ENCODE peak calls at places on chromosomes 13 and 19, in ten cellular contexts. N is lung, T is upper lobe of right lung, H is kidney, F is heart left ventricle, L is gastrocnemius medialis, W is cardiac muscle cell, G is thoracic aorta, O is AG09309, K is pancreas. C is an unnamed sample.

GRCh38 chr13:22220186-22221160 is 549.6 kb downstream of the FGF9 start:
- DNase-seq in W (no peak), G (no peak), K (no peak), L (no peak), T (no peak), N (no peak), H (peak), F (no peak), O (no peak), C (no peak)

GRCh38 chr13:66634384-66634783 is 595.8 kb downstream of the PCDH9 start:
- DNase-seq in T (no peak), H (no peak), K (no peak), O (no peak), W (no peak), N (no peak), L (no peak), F (no peak), G (no peak), C (no peak)

GRCh38 chr13:95541308-95541707 is 11.2 kb upstream of the CLDN10 start:
- DNase-seq in L (no peak), T (no peak), N (no peak), G (no peak), F (no peak), K (no peak), O (no peak), W (no peak), H (no peak), C (no peak)

GRCh38 chr13:52348081-52348480 is 57.9 kb downstream of the THSD1 start:
- DNase-seq in K (no peak), O (peak), N (no peak), L (no peak), T (no peak), W (peak), H (no peak), G (no peak), F (no peak), C (peak)

GRCh38 chr19:51501594-51502263 is at the start of gene SIGLEC12:
- DNase-seq in L (peak), O (no peak), W (no peak), K (no peak), N (peak), H (no peak), F (peak), G (no peak), T (no peak), C (no peak)

GRCh38 chr13:38844581-38844980 is 146.1 kb downstream of the STOML3 start:
- DNase-seq in H (no peak), T (no peak), N (no peak), G (no peak), L (no peak), O (no peak), F (no peak), W (no peak), K (no peak), C (no peak)

GRCh38 chr13:69580255-69580654 is 527.4 kb upstream of the ATXN8OS start:
- DNase-seq in O (no peak), K (no peak), W (no peak), L (no peak), H (no peak), T (no peak), F (no peak), G (no peak), N (no peak), C (no peak)

GRCh38 chr13:79491715-79492114 is 10.8 kb downstream of the NDFIP2 start:
- DNase-seq in G (no peak), K (no peak), L (no peak), T (no peak), W (peak), N (no peak), O (peak), F (no peak), H (no peak), C (peak)

GRCh38 chr13:30600470-30600869 is 17.2 kb upstream of the USPL1 start:
- DNase-seq in H (no peak), F (no peak), W (peak), K (no peak), L (no peak), T (peak), G (no peak), O (no peak), N (no peak), C (no peak)

GRCh38 chr13:101267656-101268055 is 148.7 kb downstream of the NALCN start:
- DNase-seq in K (no peak), L (no peak), H (no peak), N (no peak), W (no peak), O (peak), F (no peak), G (no peak), T (no peak), C (no peak)

GRCh38 chr13:75963318-75963717 is 327.2 kb downstream of the LMO7 start:
- DNase-seq in H (no peak), F (no peak), K (no peak), G (no peak), T (no peak), L (no peak), W (no peak), O (no peak), N (no peak), C (no peak)

GRCh38 chr13:35789335-35790166 is 313.1 kb upstream of the MAB21L1 start:
- DNase-seq in N (no peak), W (peak), O (no peak), F (no peak), L (no peak), K (no peak), H (no peak), G (no peak), T (no peak), C (no peak)

GRCh38 chr13:47862841-47863240 is 138.2 kb downstream of the SUCLA2 start:
- DNase-seq in W (no peak), H (no peak), N (no peak), O (no peak), T (no peak), F (no peak), K (no peak), L (no peak), G (no peak), C (no peak)

GRCh38 chr19:41351339-41352245 is 2.1 kb downstream of the TGFB1 start:
- DNase-seq in H (peak), L (peak), T (peak), K (no peak), N (peak), G (no peak), O (no peak), W (peak), F (peak), C (no peak)

GRCh38 chr19:31826325-31826724 is 477.1 kb upstream of the TSHZ3 start:
- DNase-seq in L (no peak), H (no peak), N (no peak), T (no peak), K (no peak), F (no peak), O (no peak), G (no peak), W (no peak), C (no peak)

GRCh38 chr19:39409886-39410619 is 2.4 kb upstream of the PLEKHG2 start:
- DNase-seq in H (peak), F (peak), O (no peak), G (no peak), W (peak), T (peak), L (peak), K (peak), N (peak), C (no peak)

GRCh38 chr13:79972066-79972569 is 368.8 kb downstream of the SPRY2 start:
- DNase-seq in L (no peak), K (no peak), N (no peak), G (no peak), H (no peak), O (no peak), T (no peak), F (no peak), W (no peak), C (no peak)

GRCh38 chr13:48644951-48645350 is 8.8 kb upstream of the CYSLTR2 start:
- DNase-seq in O (no peak), H (no peak), L (no peak), K (no peak), G (no peak), F (no peak), N (no peak), W (no peak), T (no peak), C (no peak)

GRCh38 chr19:13833330-13834265 is 38.4 kb downstream of the ZSWIM4 start:
- DNase-seq in T (peak), F (peak), G (peak), L (peak), H (peak), K (peak), N (peak), O (no peak), W (peak), C (peak)

GRCh38 chr13:46496086-46496485 is 56.9 kb upstream of the LRCH1 start:
- DNase-seq in N (no peak), T (no peak), K (no peak), W (no peak), H (no peak), F (no peak), O (no peak), L (no peak), G (no peak), C (no peak)

GRCh38 chr13:43544011-43544410 is 242.8 kb downstream of the ENOX1 start:
- DNase-seq in L (no peak), N (no peak), F (no peak), O (no peak), H (no peak), T (no peak), K (no peak), W (peak), G (no peak), C (no peak)

GRCh38 chr19:38678217-38678890 is 30.9 kb downstream of the ACTN4 start:
- DNase-seq in N (no peak), L (no peak), G (no peak), K (no peak), T (no peak), O (no peak), F (no peak), H (peak), W (no peak), C (no peak)

GRCh38 chr13:21637296-21637695 is 33.3 kb upstream of the MICU2 start:
- DNase-seq in W (peak), L (no peak), F (no peak), O (no peak), H (peak), N (peak), K (no peak), T (peak), G (no peak), C (no peak)

GRCh38 chr19:19627716-19628498 is at the start of gene LPAR2:
- DNase-seq in F (no peak), N (peak), K (peak), G (no peak), L (no peak), W (peak), T (peak), O (no peak), H (peak), C (no peak)

GRCh38 chr13:109155301-109155761 is 525.9 kb downstream of the MYO16 start:
- DNase-seq in L (no peak), F (no peak), K (no peak), T (no peak), O (peak), W (peak), H (no peak), N (peak), G (no peak), C (peak)

GRCh38 chr19:44753932-44754742 is 5.6 kb downstream of the BCL3 start:
- DNase-seq in N (peak), K (peak), O (peak), L (peak), G (peak), F (peak), T (peak), H (peak), W (peak), C (no peak)

GRCh38 chr13:73937420-73937819 is 196.8 kb downstream of the KLF12 start:
- DNase-seq in H (no peak), O (no peak), L (no peak), G (no peak), T (no peak), W (no peak), F (no peak), N (no peak), K (no peak), C (no peak)

GRCh38 chr13:23547000-23547590 is 23.1 kb upstream of the TNFRSF19 start:
- DNase-seq in W (peak), T (no peak), N (no peak), H (peak), O (no peak), L (peak), K (no peak), F (peak), G (no peak), C (no peak)

GRCh38 chr19:19591133-19591825 is 27.2 kb downstream of the PBX4 start:
- DNase-seq in L (peak), N (peak), F (no peak), W (peak), H (no peak), T (no peak), O (peak), K (peak), G (no peak), C (peak)

GRCh38 chr19:45171211-45171623 is 6.8 kb downstream of the TRAPPC6A start:
- DNase-seq in W (peak), L (no peak), T (no peak), F (no peak), O (no peak), G (no peak), N (no peak), H (no peak), K (no peak), C (no peak)

GRCh38 chr19:41706741-41707501 is 1.5 kb upstream of the CEACAM5 start:
- DNase-seq in G (no peak), N (peak), H (no peak), W (peak), T (peak), K (peak), O (no peak), F (peak), L (no peak), C (no peak)

GRCh38 chr13:77331421-77331820 is 4.5 kb upstream of the MYCBP2 start:
- DNase-seq in T (no peak), H (no peak), W (no peak), L (no peak), N (no peak), O (no peak), F (no peak), K (no peak), G (no peak), C (no peak)

GRCh38 chr19:12757544-12758274 is 6.1 kb downstream of the BEST2 start:
- DNase-seq in L (peak), W (peak), H (peak), G (no peak), O (no peak), N (peak), K (peak), T (peak), F (peak), C (no peak)

GRCh38 chr13:105918842-105919741 is 616.4 kb downstream of the EFNB2 start:
- DNase-seq in T (no peak), W (peak), H (no peak), N (no peak), G (no peak), F (no peak), O (no peak), K (peak), L (no peak), C (peak)

GRCh38 chr13:35283856-35284255 is 192.6 kb downstream of the MAB21L1 start:
- DNase-seq in F (no peak), O (no peak), W (peak), H (no peak), L (no peak), T (no peak), G (no peak), K (no peak), N (no peak), C (no peak)

GRCh38 chr19:38130399-38130798 is 93.6 kb downstream of the DPF1 start:
- DNase-seq in L (no peak), W (no peak), N (no peak), H (no peak), G (no peak), F (no peak), O (no peak), T (no peak), K (no peak), C (no peak)

GRCh38 chr13:20418953-20419352 is 106.7 kb downstream of the CRYL1 start:
- DNase-seq in O (no peak), H (no peak), F (no peak), N (no peak), T (no peak), L (no peak), W (no peak), G (no peak), K (no peak), C (no peak)

GRCh38 chr13:75558130-75558840 is 8.7 kb downstream of the UCHL3 start:
- DNase-seq in L (no peak), T (no peak), H (no peak), F (no peak), W (no peak), N (no peak), G (no peak), K (no peak), O (no peak), C (no peak)

GRCh38 chr19:16856091-16856490 is 26.9 kb downstream of the SIN3B start:
- DNase-seq in T (no peak), N (no peak), O (no peak), L (no peak), K (no peak), W (no peak), F (no peak), H (no peak), G (no peak), C (no peak)

GRCh38 chr19:48249502-48250014 is 6.2 kb downstream of the CARD8 start:
- DNase-seq in N (peak), T (peak), L (peak), K (no peak), F (peak), O (no peak), W (peak), G (no peak), H (no peak), C (no peak)
- H3K4me3 ChIP-seq in N (peak), T (peak), L (peak), K (no peak), F (peak), O (no peak), W (no peak), G (peak), H (peak), C (no peak)

DNA sequence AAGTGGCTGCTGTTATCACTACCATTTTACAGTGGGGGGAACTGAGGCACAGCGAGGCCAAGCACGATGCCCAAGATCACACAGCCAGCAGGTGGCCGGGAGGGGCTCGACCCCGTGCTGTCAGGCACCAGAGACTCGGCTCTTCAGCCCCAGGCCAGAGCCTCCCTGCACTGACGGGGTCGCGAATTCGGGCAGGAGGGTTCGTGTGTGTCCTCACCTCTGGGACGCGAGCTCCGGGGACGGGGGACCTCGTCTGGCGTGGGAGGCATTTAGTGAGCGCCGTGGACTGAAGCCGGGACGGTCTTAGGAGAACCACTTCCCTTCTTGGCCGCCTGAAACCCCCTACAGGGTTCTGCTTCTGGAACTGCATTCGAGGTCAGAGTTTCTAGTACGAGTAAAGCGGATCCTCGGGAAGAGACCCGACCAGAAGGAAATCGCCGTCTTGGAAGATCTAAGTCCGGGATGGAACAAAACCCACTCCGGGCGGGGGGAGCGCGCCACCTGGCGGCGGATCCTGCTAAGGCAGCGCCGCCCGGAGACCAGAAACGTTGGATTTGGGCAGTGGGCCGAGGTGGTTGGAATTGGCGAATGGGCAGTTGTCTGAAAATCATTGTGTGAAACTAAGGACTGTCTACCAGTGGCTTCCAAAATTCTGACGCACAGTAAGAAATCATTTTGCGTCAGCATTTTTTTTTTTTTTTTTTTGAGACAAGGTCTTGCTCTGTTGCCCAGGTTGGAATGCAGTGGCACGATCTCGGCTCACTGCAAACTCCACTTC is 21.2 kb downstream of the ZNF114 start:
- DNase-seq in W (peak), G (peak), L (peak), T (peak), F (peak), H (peak), K (peak), N (peak), O (no peak), C (peak)
- TF ChIP-seq CTCF in W (peak), G (peak), L (peak), T (peak), F (peak), H (peak), K (peak), N (peak), O (peak), C (peak)

GRCh38 chr13:111122631-111123030 is 7.5 kb downstream of the ARHGEF7 start:
- DNase-seq in T (no peak), G (no peak), O (no peak), L (no peak), H (no peak), K (no peak), N (no peak), F (no peak), W (no peak), C (no peak)
- H3K4me3 ChIP-seq in T (no peak), G (no peak), O (no peak), L (no peak), H (no peak), K (no peak), N (no peak), F (no peak), W (no peak), C (no peak)

GRCh38 chr13:45492538-45492937 is 27.8 kb downstream of the COG3 start:
- DNase-seq in G (no peak), L (no peak), K (no peak), O (no peak), F (no peak), H (no peak), N (no peak), W (peak), T (no peak), C (peak)

DNA sequence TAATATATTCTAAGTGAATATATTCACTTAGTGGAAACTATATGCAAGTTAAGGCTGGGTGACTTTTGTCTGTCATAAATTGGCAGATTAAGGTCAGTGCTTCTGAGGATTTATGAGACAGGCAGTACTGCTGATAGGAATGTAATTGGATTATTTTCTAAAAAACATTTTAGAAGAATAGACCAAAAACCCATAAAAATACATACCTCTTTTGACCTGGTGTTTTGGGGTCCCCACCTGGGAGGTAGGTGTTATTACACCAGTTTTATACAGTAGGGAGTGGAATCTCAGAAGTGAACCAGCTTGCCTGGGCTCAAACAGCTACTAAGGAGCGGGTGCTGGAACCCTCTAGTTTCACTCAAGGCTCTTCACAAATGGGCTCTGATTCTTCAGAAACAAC is 25.3 kb downstream of the COG3 start:
- DNase-seq in F (no peak), G (no peak), T (no peak), N (no peak), O (no peak), W (no peak), L (no peak), K (no peak), H (no peak), C (no peak)
- TF ChIP-seq CTCF in F (no peak), G (no peak), T (peak), N (no peak), O (no peak), W (no peak), L (peak), K (peak), H (peak), C (peak)

DNA sequence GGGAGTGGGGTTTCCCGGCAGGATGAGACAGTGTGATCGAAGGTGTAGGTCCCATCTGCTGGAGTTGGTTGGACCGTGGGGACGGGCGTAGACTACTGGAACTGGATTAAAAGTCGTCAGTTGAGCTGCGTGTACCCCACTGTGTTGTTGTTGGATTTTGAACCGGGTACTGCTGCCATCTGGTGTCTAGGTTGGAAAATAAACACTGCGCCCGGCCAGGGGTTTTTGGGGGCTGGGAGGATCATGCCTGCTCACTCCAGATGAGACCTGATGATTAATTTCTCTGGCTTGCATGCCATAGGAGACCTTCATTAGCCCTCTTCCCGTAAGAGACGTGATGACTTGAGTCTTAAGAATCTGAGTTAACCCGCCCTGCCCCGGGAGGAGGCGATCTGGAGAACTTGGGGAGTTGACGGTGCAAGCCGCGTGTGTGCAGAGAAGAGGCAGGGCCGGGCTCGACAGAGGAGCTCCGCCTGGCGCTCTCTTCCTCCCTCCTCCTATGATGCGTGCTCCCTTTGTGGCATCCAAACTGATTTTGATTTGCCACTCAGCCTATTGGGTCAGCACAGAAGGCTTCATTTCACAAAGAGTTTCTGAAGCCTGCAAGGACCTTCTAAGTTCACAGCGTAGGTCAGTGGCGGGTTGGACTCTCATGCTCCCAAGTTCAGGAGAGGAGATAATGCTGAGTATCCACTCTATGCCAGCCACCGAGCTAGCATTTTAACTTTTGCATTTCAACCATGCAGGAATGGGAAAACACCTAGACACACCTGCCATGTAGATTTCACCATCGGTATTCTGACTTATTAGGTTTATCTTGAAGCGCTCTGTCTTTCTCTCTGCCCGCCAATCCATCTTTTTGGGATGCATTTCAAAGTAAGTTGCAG is 2.7 kb downstream of the UHRF1 start:
- DNase-seq in G (peak), O (peak), H (peak), K (no peak), W (peak), N (peak), F (no peak), T (no peak), L (peak), C (peak)
- H3K4me3 ChIP-seq in G (peak), O (peak), H (no peak), K (no peak), W (no peak), N (no peak), F (peak), T (peak), L (peak), C (peak)

C was measured in astrocyte of the cerebellum.